ENCODE peak calls at places on chromosomes 1 and 21, in ten cellular contexts. One of them, this sample, is unnamed.

GRCh38 chr1:37001697-37002096 is 32.6 kb downstream of the GRIK3 start:
- DNase-seq in sigmoid colon: no peak
- DNase-seq in suprapubic skin: no peak
- DNase-seq in tibial nerve: no peak
- DNase-seq in NB4: no peak
- DNase-seq in H54: no peak
- DNase-seq in upper lobe of left lung: no peak
- DNase-seq in body of pancreas: no peak
- DNase-seq in lower leg skin: no peak
- DNase-seq in spleen: no peak
- DNase-seq in this sample: no peak

GRCh38 chr1:90339822-90340221 is 344.9 kb downstream of the ZNF326 start:
- DNase-seq in sigmoid colon: no peak
- DNase-seq in suprapubic skin: no peak
- DNase-seq in tibial nerve: no peak
- DNase-seq in NB4: no peak
- DNase-seq in H54: no peak
- DNase-seq in upper lobe of left lung: no peak
- DNase-seq in body of pancreas: no peak
- DNase-seq in lower leg skin: no peak
- DNase-seq in spleen: no peak
- DNase-seq in this sample: no peak

GRCh38 chr1:176847052-176847451 is 317.5 kb downstream of the ASTN1 start:
- DNase-seq in sigmoid colon: peak; percentile 75
- DNase-seq in suprapubic skin: no peak
- DNase-seq in tibial nerve: no peak
- DNase-seq in NB4: no peak
- DNase-seq in H54: no peak
- DNase-seq in upper lobe of left lung: no peak
- DNase-seq in body of pancreas: no peak
- DNase-seq in lower leg skin: no peak
- DNase-seq in spleen: no peak
- DNase-seq in this sample: no peak

GRCh38 chr1:63023182-63023581 is 239.2 kb downstream of the ATG4C start:
- DNase-seq in sigmoid colon: no peak
- DNase-seq in suprapubic skin: no peak
- DNase-seq in tibial nerve: no peak
- DNase-seq in NB4: no peak
- DNase-seq in H54: no peak
- DNase-seq in upper lobe of left lung: no peak
- DNase-seq in body of pancreas: no peak
- DNase-seq in lower leg skin: no peak
- DNase-seq in spleen: no peak
- DNase-seq in this sample: no peak

GRCh38 chr1:29121951-29122661 is 1.6 kb downstream of the TMEM200B start:
- DNase-seq in sigmoid colon: peak; percentile 86
- DNase-seq in suprapubic skin: no peak
- DNase-seq in tibial nerve: no peak
- DNase-seq in NB4: no peak
- DNase-seq in H54: no peak
- DNase-seq in upper lobe of left lung: no peak
- DNase-seq in body of pancreas: no peak
- DNase-seq in lower leg skin: no peak
- DNase-seq in spleen: no peak
- DNase-seq in this sample: peak; percentile 71

GRCh38 chr1:68173283-68174172 is 58.8 kb downstream of the WLS start:
- DNase-seq in sigmoid colon: no peak
- DNase-seq in suprapubic skin: no peak
- DNase-seq in tibial nerve: no peak
- DNase-seq in NB4: no peak
- DNase-seq in H54: no peak
- DNase-seq in upper lobe of left lung: no peak
- DNase-seq in body of pancreas: no peak
- DNase-seq in lower leg skin: no peak
- DNase-seq in spleen: no peak
- DNase-seq in this sample: no peak

GRCh38 chr21:19475525-19475924 is 1071.9 kb upstream of the TMPRSS15 start:
- DNase-seq in sigmoid colon: no peak
- DNase-seq in suprapubic skin: no peak
- DNase-seq in tibial nerve: no peak
- DNase-seq in NB4: no peak
- DNase-seq in H54: no peak
- DNase-seq in upper lobe of left lung: no peak
- DNase-seq in body of pancreas: no peak
- DNase-seq in lower leg skin: no peak
- DNase-seq in spleen: no peak
- DNase-seq in this sample: peak; percentile 27

GRCh38 chr21:39525129-39525528 is 73.4 kb downstream of the SH3BGR start:
- DNase-seq in sigmoid colon: no peak
- DNase-seq in suprapubic skin: no peak
- DNase-seq in tibial nerve: no peak
- DNase-seq in NB4: no peak
- DNase-seq in H54: no peak
- DNase-seq in upper lobe of left lung: peak; percentile 84
- DNase-seq in body of pancreas: no peak
- DNase-seq in lower leg skin: no peak
- DNase-seq in spleen: no peak
- DNase-seq in this sample: no peak

GRCh38 chr1:201553496-201554166 is 14.7 kb downstream of the NAV1 start:
- DNase-seq in sigmoid colon: no peak
- DNase-seq in suprapubic skin: peak; percentile 31
- DNase-seq in tibial nerve: no peak
- DNase-seq in NB4: no peak
- DNase-seq in H54: no peak
- DNase-seq in upper lobe of left lung: no peak
- DNase-seq in body of pancreas: no peak
- DNase-seq in lower leg skin: no peak
- DNase-seq in spleen: no peak
- DNase-seq in this sample: no peak

DNA sequence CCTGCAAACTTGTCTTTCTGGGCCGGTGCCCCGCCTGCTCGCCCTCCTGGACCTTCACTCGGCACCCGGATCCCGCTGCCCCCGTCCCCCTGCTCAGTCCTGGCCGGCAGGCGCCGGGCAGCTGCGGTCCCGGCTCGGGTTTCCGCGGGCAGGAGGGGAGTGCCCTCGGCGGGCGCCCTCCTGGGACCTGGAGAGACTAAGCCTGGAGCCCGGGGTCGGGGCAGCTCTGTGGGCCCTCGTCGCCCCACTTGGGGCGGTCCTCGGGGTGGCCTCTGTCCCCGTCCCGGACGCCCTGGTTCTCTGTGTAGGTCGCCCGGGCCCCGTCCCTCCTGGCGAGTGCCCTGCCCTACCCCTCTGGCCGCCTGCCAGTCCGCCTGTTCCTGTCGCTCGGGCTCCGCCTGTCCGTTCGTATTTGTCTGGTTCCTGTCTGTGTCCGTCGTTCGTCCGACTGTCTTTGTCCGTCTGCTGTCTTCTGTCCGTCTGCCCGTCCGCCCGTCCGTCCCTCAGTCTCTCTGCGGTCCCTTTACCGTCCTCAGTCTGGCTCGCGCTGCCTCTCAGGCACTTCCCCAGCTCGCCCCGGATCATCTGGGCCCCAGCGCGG is 492 bp downstream of the SERINC2 start:
- DNase-seq in sigmoid colon: peak; percentile 79
- DNase-seq in suprapubic skin: peak; percentile 92
- DNase-seq in tibial nerve: peak; percentile 67
- DNase-seq in NB4: peak; percentile 46
- DNase-seq in H54: no peak
- DNase-seq in upper lobe of left lung: peak; percentile 86
- DNase-seq in body of pancreas: peak; percentile 90
- DNase-seq in lower leg skin: peak; percentile 61
- DNase-seq in spleen: peak; percentile 87
- DNase-seq in this sample: peak; percentile 71
- TF ChIP-seq POLR2A in sigmoid colon: no peak
- TF ChIP-seq POLR2A in suprapubic skin: no peak
- TF ChIP-seq POLR2A in tibial nerve: no peak
- TF ChIP-seq POLR2A in NB4: no peak
- TF ChIP-seq POLR2A in H54: no peak
- TF ChIP-seq POLR2A in upper lobe of left lung: peak; percentile 10
- TF ChIP-seq POLR2A in body of pancreas: no peak
- TF ChIP-seq POLR2A in lower leg skin: no peak
- TF ChIP-seq POLR2A in spleen: no peak
- TF ChIP-seq POLR2A in this sample: peak; percentile 38

GRCh38 chr1:19284881-19285280 is 3.7 kb downstream of the AKR7A3 start:
- DNase-seq in sigmoid colon: peak; percentile 29
- DNase-seq in suprapubic skin: no peak
- DNase-seq in tibial nerve: no peak
- DNase-seq in NB4: no peak
- DNase-seq in H54: no peak
- DNase-seq in upper lobe of left lung: no peak
- DNase-seq in body of pancreas: no peak
- DNase-seq in lower leg skin: no peak
- DNase-seq in spleen: no peak
- DNase-seq in this sample: no peak

GRCh38 chr1:19289244-19289643 is 674 bp upstream of the AKR7A3 start:
- DNase-seq in sigmoid colon: no peak
- DNase-seq in suprapubic skin: no peak
- DNase-seq in tibial nerve: no peak
- DNase-seq in NB4: no peak
- DNase-seq in H54: no peak
- DNase-seq in upper lobe of left lung: no peak
- DNase-seq in body of pancreas: no peak
- DNase-seq in lower leg skin: no peak
- DNase-seq in spleen: no peak
- DNase-seq in this sample: no peak

GRCh38 chr1:19283891-19284290 is 4.7 kb downstream of the AKR7A3 start:
- DNase-seq in sigmoid colon: peak; percentile 33
- DNase-seq in suprapubic skin: no peak
- DNase-seq in tibial nerve: no peak
- DNase-seq in NB4: no peak
- DNase-seq in H54: no peak
- DNase-seq in upper lobe of left lung: no peak
- DNase-seq in body of pancreas: no peak
- DNase-seq in lower leg skin: no peak
- DNase-seq in spleen: no peak
- DNase-seq in this sample: no peak

GRCh38 chr1:19287436-19288185 is 959 bp downstream of the AKR7A3 start:
- DNase-seq in sigmoid colon: peak; percentile 50
- DNase-seq in suprapubic skin: no peak
- DNase-seq in tibial nerve: no peak
- DNase-seq in NB4: no peak
- DNase-seq in H54: no peak
- DNase-seq in upper lobe of left lung: no peak
- DNase-seq in body of pancreas: peak; percentile 64
- DNase-seq in lower leg skin: no peak
- DNase-seq in spleen: no peak
- DNase-seq in this sample: no peak
- TF ChIP-seq POLR2A in sigmoid colon: no peak
- TF ChIP-seq POLR2A in suprapubic skin: no peak
- TF ChIP-seq POLR2A in tibial nerve: no peak
- TF ChIP-seq POLR2A in NB4: no peak
- TF ChIP-seq POLR2A in H54: no peak
- TF ChIP-seq POLR2A in upper lobe of left lung: no peak
- TF ChIP-seq POLR2A in body of pancreas: no peak
- TF ChIP-seq POLR2A in lower leg skin: no peak
- TF ChIP-seq POLR2A in spleen: no peak
- TF ChIP-seq POLR2A in this sample: no peak

GRCh38 chr1:156368889-156369684 is at the start of gene RHBG:
- DNase-seq in sigmoid colon: no peak
- DNase-seq in suprapubic skin: no peak
- DNase-seq in tibial nerve: no peak
- DNase-seq in NB4: peak; percentile 54
- DNase-seq in H54: no peak
- DNase-seq in upper lobe of left lung: peak; percentile 70
- DNase-seq in body of pancreas: peak; percentile 89
- DNase-seq in lower leg skin: peak; percentile 23
- DNase-seq in spleen: peak; percentile 83
- DNase-seq in this sample: no peak

GRCh38 chr1:156367386-156368156 is 1.4 kb upstream of the RHBG start:
- DNase-seq in sigmoid colon: no peak
- DNase-seq in suprapubic skin: no peak
- DNase-seq in tibial nerve: no peak
- DNase-seq in NB4: no peak
- DNase-seq in H54: no peak
- DNase-seq in upper lobe of left lung: no peak
- DNase-seq in body of pancreas: no peak
- DNase-seq in lower leg skin: no peak
- DNase-seq in spleen: peak; percentile 42
- DNase-seq in this sample: no peak

GRCh38 chr1:156366832-156367231 is 2.2 kb upstream of the RHBG start:
- DNase-seq in sigmoid colon: no peak
- DNase-seq in suprapubic skin: no peak
- DNase-seq in tibial nerve: no peak
- DNase-seq in NB4: no peak
- DNase-seq in H54: no peak
- DNase-seq in upper lobe of left lung: no peak
- DNase-seq in body of pancreas: no peak
- DNase-seq in lower leg skin: no peak
- DNase-seq in spleen: peak; percentile 56
- DNase-seq in this sample: no peak

GRCh38 chr1:156366378-156366777 is 2.6 kb upstream of the RHBG start:
- DNase-seq in sigmoid colon: no peak
- DNase-seq in suprapubic skin: no peak
- DNase-seq in tibial nerve: no peak
- DNase-seq in NB4: no peak
- DNase-seq in H54: no peak
- DNase-seq in upper lobe of left lung: no peak
- DNase-seq in body of pancreas: no peak
- DNase-seq in lower leg skin: no peak
- DNase-seq in spleen: peak; percentile 23
- DNase-seq in this sample: no peak

GRCh38 chr1:156368157-156368658 is 803 bp upstream of the RHBG start:
- DNase-seq in sigmoid colon: no peak
- DNase-seq in suprapubic skin: no peak
- DNase-seq in tibial nerve: no peak
- DNase-seq in NB4: no peak
- DNase-seq in H54: no peak
- DNase-seq in upper lobe of left lung: no peak
- DNase-seq in body of pancreas: no peak
- DNase-seq in lower leg skin: no peak
- DNase-seq in spleen: no peak
- DNase-seq in this sample: no peak
- TF ChIP-seq POLR2A in sigmoid colon: no peak
- TF ChIP-seq POLR2A in suprapubic skin: no peak
- TF ChIP-seq POLR2A in tibial nerve: no peak
- TF ChIP-seq POLR2A in NB4: no peak
- TF ChIP-seq POLR2A in H54: peak; percentile 9
- TF ChIP-seq POLR2A in upper lobe of left lung: no peak
- TF ChIP-seq POLR2A in body of pancreas: no peak
- TF ChIP-seq POLR2A in lower leg skin: no peak
- TF ChIP-seq POLR2A in spleen: no peak
- TF ChIP-seq POLR2A in this sample: no peak

DNA sequence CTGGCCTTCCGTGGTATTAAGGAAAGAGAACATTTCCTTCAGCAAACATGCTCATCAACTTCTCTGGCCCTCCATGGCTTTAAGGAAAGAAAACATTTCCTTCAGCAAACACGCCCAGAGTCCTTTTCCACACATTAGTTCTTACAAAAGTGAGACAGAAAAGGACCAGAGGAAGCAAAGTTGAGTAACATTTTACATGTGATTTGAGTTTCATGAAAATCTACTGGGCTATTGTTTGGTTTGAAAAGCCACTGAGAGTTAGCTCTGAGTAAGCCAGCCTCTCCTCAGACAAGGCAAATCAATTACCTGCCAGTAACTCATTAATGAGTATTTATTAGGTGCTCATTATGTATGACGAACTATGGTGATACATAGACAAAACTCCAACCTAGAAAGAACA is 78.0 kb downstream of the NID1 start:
- DNase-seq in sigmoid colon: no peak
- DNase-seq in suprapubic skin: no peak
- DNase-seq in tibial nerve: no peak
- DNase-seq in NB4: no peak
- DNase-seq in H54: no peak
- DNase-seq in upper lobe of left lung: no peak
- DNase-seq in body of pancreas: no peak
- DNase-seq in lower leg skin: no peak
- DNase-seq in spleen: no peak
- DNase-seq in this sample: no peak
- TF ChIP-seq POLR2A in sigmoid colon: no peak
- TF ChIP-seq POLR2A in suprapubic skin: no peak
- TF ChIP-seq POLR2A in tibial nerve: no peak
- TF ChIP-seq POLR2A in NB4: no peak
- TF ChIP-seq POLR2A in H54: no peak
- TF ChIP-seq POLR2A in upper lobe of left lung: no peak
- TF ChIP-seq POLR2A in body of pancreas: no peak
- TF ChIP-seq POLR2A in lower leg skin: no peak
- TF ChIP-seq POLR2A in spleen: no peak
- TF ChIP-seq POLR2A in this sample: no peak

This sample was measured in erythroblast.